ENCODE peak calls at places on chromosomes 4 and X, in six cellular contexts. T is aorta, W is endodermal cell, J is ovary, Q is adipocyte, N is right lobe of liver. K is an unnamed sample.

GRCh38 chr4:7973545-7973981 is 33.9 kb upstream of the AFAP1 start:
- DNase-seq in T (peak), W (no peak), J (no peak), Q (peak), N (no peak), K (no peak)

GRCh38 chrX:70141373-70141772 is 8.1 kb downstream of the IGBP1 start:
- DNase-seq in T (no peak), W (no peak), J (no peak), Q (no peak), N (no peak), K (no peak)

GRCh38 chr4:18318682-18319410 is 297.3 kb upstream of the LCORL start:
- DNase-seq in T (no peak), W (no peak), J (peak), Q (peak), N (peak), K (no peak)

GRCh38 chrX:16772460-16772859 is 13.8 kb upstream of the TXLNG start:
- DNase-seq in T (no peak), W (peak), J (no peak), Q (no peak), N (no peak), K (peak)

GRCh38 chrX:136228808-136229207 is 22.4 kb downstream of the MAP7D3 start:
- DNase-seq in T (no peak), W (no peak), J (no peak), Q (no peak), N (no peak), K (no peak)

GRCh38 chrX:148372925-148373324 is 127.5 kb upstream of the AFF2 start:
- DNase-seq in T (no peak), W (no peak), J (no peak), Q (no peak), N (no peak), K (no peak)

GRCh38 chr4:107863850-107864371 is 39.2 kb downstream of the SGMS2 start:
- DNase-seq in T (no peak), W (no peak), J (no peak), Q (peak), N (peak), K (no peak)

GRCh38 chrX:349196-349595 is 30.6 kb upstream of the GTPBP6 start:
- DNase-seq in T (peak), W (no peak), J (no peak), Q (no peak), N (peak), K (no peak)

GRCh38 chr4:139281212-139281611 is 1.2 kb upstream of the MGARP start:
- DNase-seq in T (no peak), W (no peak), J (no peak), Q (no peak), N (no peak), K (no peak)

GRCh38 chr4:139278450-139278849 is 1.6 kb downstream of the MGARP start:
- DNase-seq in T (no peak), W (no peak), J (no peak), Q (no peak), N (no peak), K (no peak)

GRCh38 chr4:139279723-139280620 is at the start of gene MGARP:
- DNase-seq in T (peak), W (peak), J (peak), Q (peak), N (no peak), K (no peak)

GRCh38 chr4:139282375-139283075 is 2.5 kb upstream of the MGARP start:
- DNase-seq in T (no peak), W (no peak), J (no peak), Q (peak), N (no peak), K (no peak)

GRCh38 chr4:139278956-139279722 is 886 bp downstream of the MGARP start:
- DNase-seq in T (no peak), W (peak), J (peak), Q (peak), N (no peak), K (no peak)
- H3K4me3 ChIP-seq in T (peak), W (peak), J (peak), Q (peak), N (peak), K (no peak)

DNA sequence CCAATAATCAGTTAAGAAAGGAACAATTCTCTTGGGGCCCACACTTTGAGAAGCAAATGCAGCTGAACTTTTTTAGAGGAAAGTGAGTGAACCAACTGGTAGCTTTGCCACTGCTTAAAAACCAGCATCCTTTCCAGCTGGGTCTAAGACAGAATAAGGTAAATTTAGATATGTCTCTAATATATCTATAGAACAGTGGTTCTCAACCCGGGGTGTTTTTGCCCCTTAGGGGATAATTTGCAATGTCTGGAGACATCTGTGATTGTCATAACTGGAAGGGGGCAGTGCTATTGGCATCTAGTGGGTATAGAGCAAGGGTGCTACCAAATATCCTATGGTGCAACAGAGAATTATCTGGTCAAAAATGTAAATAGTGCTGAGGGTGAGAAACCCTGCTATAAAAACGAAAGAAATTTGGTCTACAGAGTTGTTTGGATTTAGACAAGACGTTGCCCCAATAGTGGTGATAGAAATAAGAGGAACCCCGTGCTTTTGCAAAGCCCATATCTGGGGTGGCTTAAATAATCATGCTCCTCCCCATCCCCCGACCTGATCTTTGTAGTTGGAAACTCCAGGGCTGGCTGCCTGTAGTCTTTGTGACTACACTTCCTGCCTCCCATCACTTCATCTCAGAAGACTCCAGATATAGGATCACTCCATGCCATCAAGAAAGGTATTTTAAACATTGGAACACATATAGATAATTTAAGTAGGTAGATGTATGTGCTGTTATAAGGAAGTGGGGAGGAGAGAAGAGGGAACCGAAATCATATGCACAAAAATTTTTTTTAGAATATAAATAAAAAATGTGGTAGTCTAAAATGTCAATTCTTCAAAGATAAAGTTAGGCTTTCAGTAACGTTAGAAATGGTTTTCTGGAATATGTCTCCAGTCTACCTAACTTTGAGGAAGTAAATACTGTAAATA is at the start of gene TLR7:
- DNase-seq in T (no peak), W (no peak), J (no peak), Q (no peak), N (no peak), K (no peak)
- H3K4me3 ChIP-seq in T (no peak), W (no peak), J (no peak), Q (no peak), N (no peak), K (no peak)

DNA sequence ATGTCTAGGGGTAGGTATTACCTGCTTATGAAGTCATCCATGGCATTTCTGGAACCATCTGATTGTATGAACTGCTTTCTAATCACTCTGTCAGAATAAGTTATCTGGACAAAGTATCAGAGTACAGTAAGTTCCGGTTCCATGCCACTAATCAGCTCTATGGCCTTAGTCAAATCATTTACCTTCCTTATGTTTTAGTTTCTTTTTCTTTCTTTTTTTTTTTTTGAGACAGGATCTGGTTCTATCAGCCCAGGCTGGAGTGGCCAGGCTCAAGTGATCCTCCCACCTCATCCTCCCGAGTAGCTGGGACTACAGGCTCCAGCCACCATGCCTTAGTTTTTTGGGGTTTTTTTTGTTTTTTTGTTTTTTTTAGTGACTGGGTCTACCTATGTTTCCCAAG is 11.5 kb downstream of the XIAP start:
- DNase-seq in T (no peak), W (no peak), J (no peak), Q (no peak), N (no peak), K (no peak)
- H3K4me3 ChIP-seq in T (no peak), W (no peak), J (no peak), Q (no peak), N (no peak), K (no peak)

DNA sequence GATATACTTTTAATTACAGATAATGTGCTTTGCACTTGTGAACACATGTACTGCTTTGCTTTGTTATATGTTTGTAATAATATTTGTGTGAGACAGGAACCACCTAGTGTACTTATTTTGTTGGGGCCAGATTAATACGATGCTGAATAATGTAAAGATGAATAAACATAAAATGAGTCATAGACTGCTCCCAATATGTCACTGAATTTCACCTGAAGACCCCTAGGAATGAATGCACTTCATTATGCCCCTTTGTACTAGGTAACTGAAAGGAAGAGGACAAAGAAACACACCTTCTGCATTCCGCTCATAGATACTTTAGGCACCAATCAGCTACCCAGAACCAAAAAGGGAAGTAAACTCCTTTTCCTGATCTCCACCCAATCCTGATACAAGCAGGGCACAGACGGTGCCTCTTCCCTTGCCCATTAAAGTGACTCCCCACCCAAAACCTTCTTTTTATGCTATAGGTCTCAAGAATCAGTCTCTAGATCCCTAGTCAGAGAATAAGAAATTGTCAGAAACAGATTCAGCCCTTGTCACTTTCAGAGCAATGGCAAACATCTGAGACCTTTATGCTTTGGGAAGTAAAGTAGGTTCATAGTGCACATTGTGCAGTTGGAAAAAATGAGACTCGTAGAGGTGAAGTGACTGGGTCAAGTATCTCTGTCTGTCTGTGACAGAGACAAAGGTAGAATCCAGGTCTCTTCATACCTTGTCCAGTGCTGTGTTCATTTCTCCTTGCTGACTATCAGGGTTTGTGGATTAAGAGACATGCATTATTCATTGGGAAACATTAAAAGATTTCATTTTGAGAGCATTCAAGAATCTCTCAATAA is 2.3 kb downstream of the GPR174 start:
- DNase-seq in T (no peak), W (no peak), J (no peak), Q (no peak), N (no peak), K (no peak)
- H3K4me3 ChIP-seq in T (no peak), W (no peak), J (no peak), Q (no peak), N (no peak), K (no peak)

DNA sequence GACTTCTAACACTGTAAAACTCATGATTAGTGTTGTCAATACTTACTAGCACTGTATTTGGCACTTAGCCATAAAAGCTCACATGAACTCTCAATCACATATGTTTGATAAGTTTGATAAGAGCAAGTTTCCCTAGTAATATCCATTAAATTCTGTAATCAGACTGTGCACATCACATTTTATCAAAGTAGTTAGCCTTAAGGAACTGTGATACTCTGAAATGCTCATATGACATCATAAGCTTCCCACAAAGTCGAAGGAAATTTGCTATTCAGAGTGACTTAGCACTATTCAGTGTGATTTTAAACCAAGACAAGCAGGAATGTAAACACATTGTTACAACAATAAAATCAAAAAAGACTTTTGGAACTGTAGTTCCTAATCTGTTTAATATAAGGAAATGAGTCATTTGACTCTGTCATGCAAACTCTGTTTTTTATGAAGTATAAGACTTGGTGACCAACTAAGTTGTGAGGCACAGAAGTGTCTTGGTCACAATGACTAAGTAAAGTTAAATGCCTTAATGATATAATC is 6.7 kb downstream of the SLC7A11 start:
- DNase-seq in T (no peak), W (no peak), J (no peak), Q (peak), N (no peak), K (peak)
- H3K4me3 ChIP-seq in T (no peak), W (no peak), J (no peak), Q (no peak), N (no peak), K (no peak)

GRCh38 chrX:87516716-87517115 is 886 bp upstream of the KLHL4 start:
- DNase-seq in T (no peak), W (no peak), J (no peak), Q (no peak), N (no peak), K (no peak)

GRCh38 chrX:87517571-87518141 is at the start of gene KLHL4:
- DNase-seq in T (no peak), W (peak), J (peak), Q (no peak), N (no peak), K (peak)

GRCh38 chrX:87518504-87518903 is 902 bp downstream of the KLHL4 start:
- DNase-seq in T (no peak), W (no peak), J (no peak), Q (no peak), N (no peak), K (no peak)
- H3K4me3 ChIP-seq in T (peak), W (peak), J (peak), Q (peak), N (no peak), K (no peak)

DNA sequence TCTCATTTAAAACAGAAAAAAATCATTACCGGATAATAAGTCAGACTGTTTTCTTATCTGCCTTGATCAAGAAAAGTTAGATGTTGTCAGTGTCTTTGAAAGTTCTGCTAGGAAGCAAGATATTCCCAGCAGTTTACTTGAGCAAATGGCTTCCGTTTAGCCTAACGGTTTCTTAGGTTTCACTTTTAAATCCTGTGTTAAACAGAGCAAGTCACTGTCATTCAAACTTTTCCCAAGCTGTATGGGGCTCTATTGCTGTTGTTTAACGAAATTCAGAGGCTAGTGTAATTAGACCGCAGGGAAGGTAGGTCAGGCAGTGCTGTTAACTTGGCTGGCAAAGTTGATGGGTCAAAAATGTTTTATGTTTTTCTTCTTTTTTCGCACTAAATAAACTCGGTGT is 80.3 kb upstream of the NEIL3 start:
- DNase-seq in T (no peak), W (no peak), J (no peak), Q (peak), N (no peak), K (no peak)
- H3K4me3 ChIP-seq in T (peak), W (no peak), J (peak), Q (peak), N (no peak), K (no peak)

K was measured in HAP-1.